ENCODE peak calls at places on chromosomes 3 and 15, in five cellular contexts. One of them, this sample, is unnamed.

GRCh38 chr3:13045904-13046568 is 27.2 kb downstream of the IQSEC1 start:
- DNase-seq in astrocyte of the hippocampus: no peak
- DNase-seq in GM23248: no peak
- DNase-seq in AG10803: no peak
- DNase-seq in NCI-H1092: no peak
- DNase-seq in this sample: no peak

GRCh38 chr3:31917303-31917903 is 63.7 kb downstream of the OSBPL10 start:
- DNase-seq in GM23248: no peak
- DNase-seq in NCI-H1092: no peak
- DNase-seq in astrocyte of the hippocampus: no peak
- DNase-seq in AG10803: no peak
- DNase-seq in this sample: no peak

GRCh38 chr3:194314669-194315068 is 36.5 kb downstream of the CPN2 start:
- DNase-seq in GM23248: no peak
- DNase-seq in astrocyte of the hippocampus: no peak
- DNase-seq in AG10803: no peak
- DNase-seq in NCI-H1092: no peak
- DNase-seq in this sample: no peak

GRCh38 chr3:115523467-115523866 is 99.8 kb upstream of the GAP43 start:
- DNase-seq in NCI-H1092: no peak
- DNase-seq in GM23248: no peak
- DNase-seq in AG10803: no peak
- DNase-seq in astrocyte of the hippocampus: no peak
- DNase-seq in this sample: no peak

GRCh38 chr3:29686889-29687592 is 406.2 kb downstream of the RBMS3 start:
- DNase-seq in AG10803: peak
- DNase-seq in GM23248: peak
- DNase-seq in NCI-H1092: no peak
- DNase-seq in astrocyte of the hippocampus: peak
- DNase-seq in this sample: no peak

GRCh38 chr15:38349251-38349650 is 96.6 kb downstream of the SPRED1 start:
- DNase-seq in astrocyte of the hippocampus: no peak
- DNase-seq in AG10803: no peak
- DNase-seq in NCI-H1092: no peak
- DNase-seq in GM23248: no peak
- DNase-seq in this sample: no peak

GRCh38 chr3:11010406-11011165 is 18.0 kb downstream of the SLC6A1 start:
- DNase-seq in NCI-H1092: no peak
- DNase-seq in GM23248: no peak
- DNase-seq in astrocyte of the hippocampus: no peak
- DNase-seq in AG10803: no peak
- DNase-seq in this sample: no peak

GRCh38 chr3:139307601-139308146 is 36.1 kb upstream of the MRPS22 start:
- DNase-seq in AG10803: peak
- DNase-seq in GM23248: no peak
- DNase-seq in NCI-H1092: no peak
- DNase-seq in astrocyte of the hippocampus: peak
- DNase-seq in this sample: no peak

GRCh38 chr3:182682263-182683229 is 110.8 kb upstream of the ATP11B start:
- DNase-seq in NCI-H1092: no peak
- DNase-seq in GM23248: peak
- DNase-seq in AG10803: peak
- DNase-seq in astrocyte of the hippocampus: peak
- DNase-seq in this sample: peak

GRCh38 chr3:4162132-4162531 is 141.0 kb upstream of the SETMAR start:
- DNase-seq in NCI-H1092: no peak
- DNase-seq in AG10803: no peak
- DNase-seq in GM23248: no peak
- DNase-seq in astrocyte of the hippocampus: no peak
- DNase-seq in this sample: no peak

GRCh38 chr3:128549283-128550112 is 56.5 kb upstream of the GATA2 start:
- DNase-seq in GM23248: peak
- DNase-seq in astrocyte of the hippocampus: peak
- DNase-seq in NCI-H1092: no peak
- DNase-seq in AG10803: peak
- DNase-seq in this sample: no peak

This sample was measured in NCI-H774.